ENCODE peak calls at places on chromosomes 7 and 10, in eight cellular contexts. One of them, this sample, is unnamed.

GRCh38 chr7:122055072-122055471 is 89.0 kb downstream of the AASS start:
- DNase-seq in mesendoderm: no peak
- DNase-seq in Peyer's patch: no peak
- DNase-seq in AG04450: no peak
- DNase-seq in brain microvascular endothelial cell: no peak
- DNase-seq in heart right ventricle: no peak
- DNase-seq in WERI-Rb-1: no peak
- DNase-seq in aorta: no peak
- DNase-seq in this sample: no peak

GRCh38 chr7:105779856-105780815 is 96.3 kb downstream of the ATXN7L1 start:
- DNase-seq in mesendoderm: peak
- DNase-seq in Peyer's patch: no peak
- DNase-seq in AG04450: no peak
- DNase-seq in brain microvascular endothelial cell: no peak
- DNase-seq in heart right ventricle: no peak
- DNase-seq in WERI-Rb-1: peak
- DNase-seq in aorta: no peak
- DNase-seq in this sample: no peak

GRCh38 chr7:3922175-3922635 is 621.2 kb downstream of the SDK1 start:
- DNase-seq in mesendoderm: peak
- DNase-seq in Peyer's patch: no peak
- DNase-seq in AG04450: peak
- DNase-seq in brain microvascular endothelial cell: peak
- DNase-seq in heart right ventricle: no peak
- DNase-seq in WERI-Rb-1: peak
- DNase-seq in aorta: peak
- DNase-seq in this sample: peak

GRCh38 chr10:129199826-129200225 is 267.2 kb upstream of the MGMT start:
- DNase-seq in mesendoderm: no peak
- DNase-seq in Peyer's patch: no peak
- DNase-seq in AG04450: no peak
- DNase-seq in brain microvascular endothelial cell: no peak
- DNase-seq in heart right ventricle: no peak
- DNase-seq in WERI-Rb-1: no peak
- DNase-seq in aorta: no peak
- DNase-seq in this sample: no peak

GRCh38 chr10:13924020-13924725 is 337.4 kb downstream of the PRPF18 start:
- DNase-seq in mesendoderm: no peak
- DNase-seq in Peyer's patch: no peak
- DNase-seq in AG04450: peak
- DNase-seq in brain microvascular endothelial cell: peak
- DNase-seq in heart right ventricle: no peak
- DNase-seq in WERI-Rb-1: no peak
- DNase-seq in aorta: no peak
- DNase-seq in this sample: peak

GRCh38 chr10:6254200-6254599 is 51.5 kb downstream of the PFKFB3 start:
- DNase-seq in mesendoderm: no peak
- DNase-seq in Peyer's patch: no peak
- DNase-seq in AG04450: no peak
- DNase-seq in brain microvascular endothelial cell: no peak
- DNase-seq in heart right ventricle: no peak
- DNase-seq in WERI-Rb-1: no peak
- DNase-seq in aorta: no peak
- DNase-seq in this sample: no peak

GRCh38 chr10:106132956-106133355 is 1031.5 kb downstream of the SORCS1 start:
- DNase-seq in mesendoderm: no peak
- DNase-seq in Peyer's patch: no peak
- DNase-seq in AG04450: no peak
- DNase-seq in brain microvascular endothelial cell: no peak
- DNase-seq in heart right ventricle: no peak
- DNase-seq in WERI-Rb-1: no peak
- DNase-seq in aorta: no peak
- DNase-seq in this sample: no peak

GRCh38 chr10:74150151-74151056 is at the start of gene AP3M1:
- DNase-seq in mesendoderm: no peak
- DNase-seq in Peyer's patch: peak
- DNase-seq in AG04450: no peak
- DNase-seq in brain microvascular endothelial cell: no peak
- DNase-seq in heart right ventricle: peak
- DNase-seq in WERI-Rb-1: peak
- DNase-seq in aorta: peak
- DNase-seq in this sample: peak

GRCh38 chr7:27762062-27762461 is 22.1 kb downstream of the TAX1BP1 start:
- DNase-seq in mesendoderm: no peak
- DNase-seq in Peyer's patch: no peak
- DNase-seq in AG04450: no peak
- DNase-seq in brain microvascular endothelial cell: no peak
- DNase-seq in heart right ventricle: no peak
- DNase-seq in WERI-Rb-1: no peak
- DNase-seq in aorta: no peak
- DNase-seq in this sample: no peak

GRCh38 chr7:77985232-77985973 is 186.8 kb downstream of the PHTF2 start:
- DNase-seq in mesendoderm: no peak
- DNase-seq in Peyer's patch: no peak
- DNase-seq in AG04450: no peak
- DNase-seq in brain microvascular endothelial cell: no peak
- DNase-seq in heart right ventricle: no peak
- DNase-seq in WERI-Rb-1: no peak
- DNase-seq in aorta: peak
- DNase-seq in this sample: no peak

GRCh38 chr10:74586088-74586585 is 240.3 kb upstream of the KAT6B start:
- DNase-seq in mesendoderm: peak
- DNase-seq in Peyer's patch: peak
- DNase-seq in AG04450: no peak
- DNase-seq in brain microvascular endothelial cell: no peak
- DNase-seq in heart right ventricle: no peak
- DNase-seq in WERI-Rb-1: peak
- DNase-seq in aorta: no peak
- DNase-seq in this sample: no peak

GRCh38 chr10:17454181-17454800 is at the start of gene ST8SIA6:
- DNase-seq in mesendoderm: peak
- DNase-seq in Peyer's patch: no peak
- DNase-seq in AG04450: no peak
- DNase-seq in brain microvascular endothelial cell: peak
- DNase-seq in heart right ventricle: peak
- DNase-seq in WERI-Rb-1: peak
- DNase-seq in aorta: peak
- DNase-seq in this sample: no peak

GRCh38 chr10:37871568-37872251 is 14.3 kb upstream of the ZNF248 start:
- DNase-seq in mesendoderm: no peak
- DNase-seq in Peyer's patch: no peak
- DNase-seq in AG04450: no peak
- DNase-seq in brain microvascular endothelial cell: no peak
- DNase-seq in heart right ventricle: no peak
- DNase-seq in WERI-Rb-1: no peak
- DNase-seq in aorta: no peak
- DNase-seq in this sample: no peak

GRCh38 chr10:109891105-109891504 is 32.2 kb downstream of the XPNPEP1 start:
- DNase-seq in mesendoderm: no peak
- DNase-seq in Peyer's patch: no peak
- DNase-seq in AG04450: no peak
- DNase-seq in brain microvascular endothelial cell: no peak
- DNase-seq in heart right ventricle: no peak
- DNase-seq in WERI-Rb-1: no peak
- DNase-seq in aorta: no peak
- DNase-seq in this sample: no peak

GRCh38 chr10:126037946-126038345 is 141.6 kb downstream of the FANK1 start:
- DNase-seq in mesendoderm: no peak
- DNase-seq in Peyer's patch: no peak
- DNase-seq in AG04450: no peak
- DNase-seq in brain microvascular endothelial cell: no peak
- DNase-seq in heart right ventricle: no peak
- DNase-seq in WERI-Rb-1: no peak
- DNase-seq in aorta: no peak
- DNase-seq in this sample: no peak

GRCh38 chr7:28376634-28377033 is 35.7 kb upstream of the CREB5 start:
- DNase-seq in mesendoderm: no peak
- DNase-seq in Peyer's patch: no peak
- DNase-seq in AG04450: no peak
- DNase-seq in brain microvascular endothelial cell: no peak
- DNase-seq in heart right ventricle: no peak
- DNase-seq in WERI-Rb-1: no peak
- DNase-seq in aorta: no peak
- DNase-seq in this sample: no peak

GRCh38 chr7:14834456-14834855 is 68.1 kb downstream of the DGKB start:
- DNase-seq in mesendoderm: no peak
- DNase-seq in Peyer's patch: no peak
- DNase-seq in AG04450: no peak
- DNase-seq in brain microvascular endothelial cell: peak
- DNase-seq in heart right ventricle: no peak
- DNase-seq in WERI-Rb-1: no peak
- DNase-seq in aorta: no peak
- DNase-seq in this sample: no peak

GRCh38 chr10:8404721-8405120 is 350.2 kb downstream of the GATA3 start:
- DNase-seq in mesendoderm: no peak
- DNase-seq in Peyer's patch: no peak
- DNase-seq in AG04450: no peak
- DNase-seq in brain microvascular endothelial cell: no peak
- DNase-seq in heart right ventricle: no peak
- DNase-seq in WERI-Rb-1: no peak
- DNase-seq in aorta: no peak
- DNase-seq in this sample: no peak

GRCh38 chr10:119541459-119542356 is 811 bp downstream of the RGS10 start:
- DNase-seq in mesendoderm: no peak
- DNase-seq in Peyer's patch: peak
- DNase-seq in AG04450: no peak
- DNase-seq in brain microvascular endothelial cell: no peak
- DNase-seq in heart right ventricle: peak
- DNase-seq in WERI-Rb-1: no peak
- DNase-seq in aorta: peak
- DNase-seq in this sample: no peak
- H3K27ac ChIP-seq in mesendoderm: no peak
- H3K27ac ChIP-seq in Peyer's patch: peak
- H3K27ac ChIP-seq in AG04450: no peak
- H3K27ac ChIP-seq in brain microvascular endothelial cell: no peak
- H3K27ac ChIP-seq in heart right ventricle: peak
- H3K27ac ChIP-seq in WERI-Rb-1: no peak
- H3K27ac ChIP-seq in aorta: no peak
- H3K27ac ChIP-seq in this sample: peak

GRCh38 chr7:21407806-21408480 is 19.9 kb upstream of the SP4 start:
- DNase-seq in mesendoderm: no peak
- DNase-seq in Peyer's patch: no peak
- DNase-seq in AG04450: no peak
- DNase-seq in brain microvascular endothelial cell: no peak
- DNase-seq in heart right ventricle: no peak
- DNase-seq in WERI-Rb-1: no peak
- DNase-seq in aorta: no peak
- DNase-seq in this sample: no peak
- H3K27ac ChIP-seq in mesendoderm: no peak
- H3K27ac ChIP-seq in Peyer's patch: no peak
- H3K27ac ChIP-seq in AG04450: no peak
- H3K27ac ChIP-seq in brain microvascular endothelial cell: no peak
- H3K27ac ChIP-seq in heart right ventricle: no peak
- H3K27ac ChIP-seq in WERI-Rb-1: no peak
- H3K27ac ChIP-seq in aorta: no peak
- H3K27ac ChIP-seq in this sample: no peak

GRCh38 chr10:77350711-77351119 is 286.9 kb downstream of the KCNMA1 start:
- DNase-seq in mesendoderm: peak
- DNase-seq in Peyer's patch: no peak
- DNase-seq in AG04450: peak
- DNase-seq in brain microvascular endothelial cell: peak
- DNase-seq in heart right ventricle: no peak
- DNase-seq in WERI-Rb-1: peak
- DNase-seq in aorta: peak
- DNase-seq in this sample: peak
- H3K27ac ChIP-seq in mesendoderm: no peak
- H3K27ac ChIP-seq in Peyer's patch: no peak
- H3K27ac ChIP-seq in AG04450: peak
- H3K27ac ChIP-seq in brain microvascular endothelial cell: peak
- H3K27ac ChIP-seq in heart right ventricle: no peak
- H3K27ac ChIP-seq in WERI-Rb-1: no peak
- H3K27ac ChIP-seq in aorta: no peak
- H3K27ac ChIP-seq in this sample: peak

GRCh38 chr7:74093671-74094223 is 10.1 kb downstream of the LIMK1 start:
- DNase-seq in mesendoderm: peak
- DNase-seq in Peyer's patch: no peak
- DNase-seq in AG04450: no peak
- DNase-seq in brain microvascular endothelial cell: no peak
- DNase-seq in heart right ventricle: peak
- DNase-seq in WERI-Rb-1: no peak
- DNase-seq in aorta: no peak
- DNase-seq in this sample: no peak
- H3K27ac ChIP-seq in mesendoderm: peak
- H3K27ac ChIP-seq in Peyer's patch: peak
- H3K27ac ChIP-seq in AG04450: peak
- H3K27ac ChIP-seq in brain microvascular endothelial cell: peak
- H3K27ac ChIP-seq in heart right ventricle: peak
- H3K27ac ChIP-seq in WERI-Rb-1: no peak
- H3K27ac ChIP-seq in aorta: no peak
- H3K27ac ChIP-seq in this sample: peak

DNA sequence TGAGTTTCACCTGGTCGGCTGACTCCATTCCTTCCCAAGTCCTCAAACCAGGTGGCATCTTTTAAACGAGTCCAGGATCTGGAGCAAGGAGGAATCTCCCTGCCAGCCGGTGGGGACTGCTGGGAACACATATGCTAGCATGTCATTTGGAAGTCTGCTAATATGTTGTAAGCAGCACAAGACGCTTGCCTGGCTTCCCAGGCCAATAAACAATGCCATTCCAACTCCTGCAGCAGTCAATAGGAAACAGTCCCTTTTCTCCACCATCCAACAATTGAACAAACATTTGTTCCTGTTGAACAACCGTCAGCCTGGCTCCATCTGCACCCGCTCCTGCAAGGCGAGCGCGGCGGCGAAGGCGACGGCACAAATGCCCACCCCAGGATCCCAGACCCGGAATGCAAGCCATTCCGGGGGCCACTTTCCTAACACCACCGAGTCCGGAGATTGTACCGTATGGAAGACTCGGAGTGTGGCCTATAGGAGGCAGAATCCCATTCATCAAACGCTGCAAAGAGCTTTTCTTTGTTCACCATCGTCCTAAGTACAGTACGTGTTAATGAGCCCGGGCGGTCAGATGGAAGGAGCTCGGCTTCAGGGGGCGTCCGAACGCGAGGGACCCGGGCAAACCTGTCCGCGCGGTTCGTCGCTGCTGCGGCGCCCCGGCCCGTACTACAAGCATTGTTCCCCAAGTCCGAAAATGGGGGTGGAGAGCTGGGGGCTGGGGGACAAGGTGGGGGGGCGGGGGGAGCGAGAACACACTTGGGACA is 1.6 kb downstream of the FAM53B start:
- DNase-seq in mesendoderm: peak
- DNase-seq in Peyer's patch: no peak
- DNase-seq in AG04450: no peak
- DNase-seq in brain microvascular endothelial cell: peak
- DNase-seq in heart right ventricle: no peak
- DNase-seq in WERI-Rb-1: no peak
- DNase-seq in aorta: peak
- DNase-seq in this sample: no peak
- H3K27ac ChIP-seq in mesendoderm: no peak
- H3K27ac ChIP-seq in Peyer's patch: peak
- H3K27ac ChIP-seq in AG04450: no peak
- H3K27ac ChIP-seq in brain microvascular endothelial cell: no peak
- H3K27ac ChIP-seq in heart right ventricle: peak
- H3K27ac ChIP-seq in WERI-Rb-1: no peak
- H3K27ac ChIP-seq in aorta: no peak
- H3K27ac ChIP-seq in this sample: peak